ENCODE peak calls at places on chromosome 19, in six cellular contexts. One of them, this sample, is unnamed.
A peak's percentile ranks its signal among the peaks of the same experiment; 100 is the strongest.

GRCh38 chr19:31445406-31445805 is 96.2 kb upstream of the TSHZ3 start:
- DNase-seq in sciatic nerve: no peak
- DNase-seq in stimulated activated CD8-positive, alpha-beta memory T cell treated with anti-CD3 and anti-CD28 coated beads, Interleukin-7, amount 100 ng/mL, for 1 hour: no peak
- DNase-seq in effector CD4-positive, alpha-beta T cell: no peak
- DNase-seq in activated CD8-positive, alpha-beta T cell treated with anti-CD3 and anti-CD28 coated beads for 36 hours: no peak
- DNase-seq in lung: no peak
- DNase-seq in this sample: no peak

GRCh38 chr19:14167594-14168138 is 31.3 kb upstream of the ASF1B start:
- DNase-seq in activated CD8-positive, alpha-beta T cell treated with anti-CD3 and anti-CD28 coated beads for 36 hours: no peak
- DNase-seq in lung: no peak
- DNase-seq in sciatic nerve: no peak
- DNase-seq in effector CD4-positive, alpha-beta T cell: no peak
- DNase-seq in stimulated activated CD8-positive, alpha-beta memory T cell treated with anti-CD3 and anti-CD28 coated beads, Interleukin-7, amount 100 ng/mL, for 1 hour: no peak
- DNase-seq in this sample: no peak

GRCh38 chr19:10566408-10566657 is 523 bp upstream of the KRI1 start:
- DNase-seq in effector CD4-positive, alpha-beta T cell: no peak
- DNase-seq in stimulated activated CD8-positive, alpha-beta memory T cell treated with anti-CD3 and anti-CD28 coated beads, Interleukin-7, amount 100 ng/mL, for 1 hour: no peak
- DNase-seq in sciatic nerve: no peak
- DNase-seq in activated CD8-positive, alpha-beta T cell treated with anti-CD3 and anti-CD28 coated beads for 36 hours: no peak
- DNase-seq in lung: no peak
- DNase-seq in this sample: no peak

GRCh38 chr19:36141039-36141914 is 1.4 kb downstream of the CAPNS1 start:
- DNase-seq in lung: peak; percentile 92
- DNase-seq in sciatic nerve: peak; percentile 93
- DNase-seq in activated CD8-positive, alpha-beta T cell treated with anti-CD3 and anti-CD28 coated beads for 36 hours: peak; percentile 95
- DNase-seq in effector CD4-positive, alpha-beta T cell: peak; percentile 82
- DNase-seq in stimulated activated CD8-positive, alpha-beta memory T cell treated with anti-CD3 and anti-CD28 coated beads, Interleukin-7, amount 100 ng/mL, for 1 hour: peak; percentile 76
- DNase-seq in this sample: peak; percentile 95

GRCh38 chr19:50447750-50448149 is 15.1 kb downstream of the MYBPC2 start:
- DNase-seq in activated CD8-positive, alpha-beta T cell treated with anti-CD3 and anti-CD28 coated beads for 36 hours: no peak
- DNase-seq in effector CD4-positive, alpha-beta T cell: no peak
- DNase-seq in sciatic nerve: no peak
- DNase-seq in lung: no peak
- DNase-seq in stimulated activated CD8-positive, alpha-beta memory T cell treated with anti-CD3 and anti-CD28 coated beads, Interleukin-7, amount 100 ng/mL, for 1 hour: no peak
- DNase-seq in this sample: no peak

GRCh38 chr19:2112516-2113320 is 16.0 kb downstream of the IZUMO4 start:
- DNase-seq in stimulated activated CD8-positive, alpha-beta memory T cell treated with anti-CD3 and anti-CD28 coated beads, Interleukin-7, amount 100 ng/mL, for 1 hour: no peak
- DNase-seq in effector CD4-positive, alpha-beta T cell: no peak
- DNase-seq in lung: no peak
- DNase-seq in activated CD8-positive, alpha-beta T cell treated with anti-CD3 and anti-CD28 coated beads for 36 hours: no peak
- DNase-seq in sciatic nerve: no peak
- DNase-seq in this sample: no peak

GRCh38 chr19:17834350-17835181 is 13.2 kb downstream of the JAK3 start:
- DNase-seq in lung: no peak
- DNase-seq in stimulated activated CD8-positive, alpha-beta memory T cell treated with anti-CD3 and anti-CD28 coated beads, Interleukin-7, amount 100 ng/mL, for 1 hour: no peak
- DNase-seq in effector CD4-positive, alpha-beta T cell: no peak
- DNase-seq in sciatic nerve: no peak
- DNase-seq in activated CD8-positive, alpha-beta T cell treated with anti-CD3 and anti-CD28 coated beads for 36 hours: peak; percentile 29
- DNase-seq in this sample: no peak

GRCh38 chr19:7864719-7865074 is 9.5 kb downstream of the PRR36 start:
- DNase-seq in sciatic nerve: no peak
- DNase-seq in effector CD4-positive, alpha-beta T cell: no peak
- DNase-seq in stimulated activated CD8-positive, alpha-beta memory T cell treated with anti-CD3 and anti-CD28 coated beads, Interleukin-7, amount 100 ng/mL, for 1 hour: no peak
- DNase-seq in lung: no peak
- DNase-seq in activated CD8-positive, alpha-beta T cell treated with anti-CD3 and anti-CD28 coated beads for 36 hours: no peak
- DNase-seq in this sample: no peak

GRCh38 chr19:1496714-1497577 is 6.0 kb downstream of the REEP6 start:
- DNase-seq in stimulated activated CD8-positive, alpha-beta memory T cell treated with anti-CD3 and anti-CD28 coated beads, Interleukin-7, amount 100 ng/mL, for 1 hour: no peak
- DNase-seq in activated CD8-positive, alpha-beta T cell treated with anti-CD3 and anti-CD28 coated beads for 36 hours: no peak
- DNase-seq in sciatic nerve: peak; percentile 56
- DNase-seq in effector CD4-positive, alpha-beta T cell: no peak
- DNase-seq in lung: no peak
- DNase-seq in this sample: no peak

GRCh38 chr19:14347999-14348889 is 33.0 kb upstream of the ADGRE5 start:
- DNase-seq in sciatic nerve: peak; percentile 79
- DNase-seq in effector CD4-positive, alpha-beta T cell: peak; percentile 54
- DNase-seq in activated CD8-positive, alpha-beta T cell treated with anti-CD3 and anti-CD28 coated beads for 36 hours: peak; percentile 75
- DNase-seq in stimulated activated CD8-positive, alpha-beta memory T cell treated with anti-CD3 and anti-CD28 coated beads, Interleukin-7, amount 100 ng/mL, for 1 hour: no peak
- DNase-seq in lung: peak; percentile 61
- DNase-seq in this sample: peak; percentile 92

GRCh38 chr19:38151242-38151641 is 72.8 kb downstream of the DPF1 start:
- DNase-seq in effector CD4-positive, alpha-beta T cell: no peak
- DNase-seq in stimulated activated CD8-positive, alpha-beta memory T cell treated with anti-CD3 and anti-CD28 coated beads, Interleukin-7, amount 100 ng/mL, for 1 hour: no peak
- DNase-seq in lung: no peak
- DNase-seq in sciatic nerve: no peak
- DNase-seq in activated CD8-positive, alpha-beta T cell treated with anti-CD3 and anti-CD28 coated beads for 36 hours: no peak
- DNase-seq in this sample: no peak